ENCODE peak calls at places on chromosomes 4 and X, in four cellular contexts. G is neural progenitor cell, U is mesendoderm, P is pancreas. I is an unnamed sample.

GRCh38 chr4:7733801-7734650 is 205.6 kb downstream of the AFAP1 start:
- DNase-seq in G (no peak), U (no peak), P (no peak), I (no peak)

GRCh38 chrX:45344597-45344996 is 143.9 kb upstream of the DIPK2B start:
- DNase-seq in G (no peak), U (no peak), P (no peak), I (no peak)

GRCh38 chr4:186017801-186018200 is 51.2 kb upstream of the TLR3 start:
- DNase-seq in G (no peak), U (no peak), P (no peak), I (no peak)

GRCh38 chrX:103687073-103687695 is 685 bp upstream of the MORF4L2 start:
- DNase-seq in G (peak; percentile 91), U (no peak), P (peak; percentile 87), I (peak; percentile 79)

GRCh38 chrX:39602226-39602625 is 495.5 kb downstream of the BCOR start:
- DNase-seq in G (no peak), U (peak; percentile 14), P (no peak), I (no peak)

GRCh38 chr4:111836601-111837000 is 308.7 kb upstream of the FAM241A start:
- DNase-seq in G (no peak), U (no peak), P (no peak), I (no peak)

GRCh38 chrX:69323786-69324720 is 158.8 kb upstream of the PJA1 start:
- DNase-seq in G (peak; percentile 25), U (peak; percentile 57), P (no peak), I (no peak)

GRCh38 chr4:31059753-31060522 is 339.8 kb downstream of the PCDH7 start:
- DNase-seq in G (no peak), U (no peak), P (no peak), I (no peak)

GRCh38 chrX:81957900-81958545 is 756.1 kb downstream of the SH3BGRL start:
- DNase-seq in G (peak; percentile 26), U (peak; percentile 53), P (no peak), I (no peak)

GRCh38 chr4:62407534-62407933 is 1207.4 kb downstream of the ADGRL3 start:
- DNase-seq in G (no peak), U (no peak), P (no peak), I (no peak)

GRCh38 chr4:72326692-72327632 is 242.1 kb downstream of the ADAMTS3 start:
- DNase-seq in G (peak; percentile 54), U (peak; percentile 51), P (no peak), I (no peak)

GRCh38 chr4:173168396-173169177 is at the start of gene GALNT7:
- DNase-seq in G (peak; percentile 93), U (peak; percentile 95), P (peak; percentile 85), I (peak; percentile 76)

GRCh38 chr4:40832175-40832574 is 82.4 kb downstream of the NSUN7 start:
- DNase-seq in G (no peak), U (no peak), P (no peak), I (no peak)

GRCh38 chr4:109675181-109675580 is 28.1 kb downstream of the CASP6 start:
- DNase-seq in G (no peak), U (no peak), P (no peak), I (no peak)

GRCh38 chr4:137700751-137701150 is 168.5 kb upstream of the PCDH18 start:
- DNase-seq in G (no peak), U (no peak), P (no peak), I (no peak)

GRCh38 chr4:137129471-137130244 is 402.6 kb downstream of the PCDH18 start:
- DNase-seq in G (no peak), U (no peak), P (no peak), I (no peak)

GRCh38 chrX:135536883-135537282 is 16.4 kb downstream of the INTS6L start:
- DNase-seq in G (no peak), U (no peak), P (no peak), I (no peak)

GRCh38 chr4:54230479-54231418 is 1.7 kb downstream of the PDGFRA start:
- DNase-seq in G (peak; percentile 49), U (peak; percentile 47), P (no peak), I (no peak)

GRCh38 chr4:17313194-17313593 is 198.7 kb downstream of the QDPR start:
- DNase-seq in G (no peak), U (no peak), P (no peak), I (no peak)

GRCh38 chrX:96394566-96394965 is 290.1 kb upstream of the DIAPH2 start:
- DNase-seq in G (no peak), U (peak; percentile 16), P (no peak), I (no peak)

GRCh38 chr4:119659576-119659975 is 31.0 kb upstream of the PDE5A start:
- DNase-seq in G (no peak), U (peak; percentile 14), P (no peak), I (no peak)

GRCh38 chr4:25847329-25847728 is 15.5 kb downstream of the SEL1L3 start:
- DNase-seq in G (no peak), U (no peak), P (no peak), I (no peak)

GRCh38 chrX:1673337-1673736 is 58.5 kb downstream of the ASMT start:
- DNase-seq in G (peak; percentile 36), U (peak; percentile 57), P (no peak), I (no peak)

GRCh38 chrX:107659768-107660167 is 31.5 kb downstream of the PRPS1 start:
- DNase-seq in G (no peak), U (no peak), P (no peak), I (no peak)

GRCh38 chr4:149676076-149676475 is 139.6 kb downstream of the IQCM start:
- DNase-seq in G (no peak), U (no peak), P (no peak), I (no peak)

GRCh38 chrX:119398974-119399771 is at the start of gene SLC25A43:
- DNase-seq in G (peak; percentile 55), U (peak; percentile 37), P (peak; percentile 46), I (no peak)

GRCh38 chr4:8727131-8727530 is 134.6 kb downstream of the CPZ start:
- DNase-seq in G (no peak), U (no peak), P (no peak), I (no peak)

GRCh38 chrX:15674514-15674898 is 9.9 kb upstream of the CLTRN start:
- DNase-seq in G (peak; percentile 92), U (no peak), P (peak; percentile 95), I (peak; percentile 91)

GRCh38 chr4:180923476-180923875 is 1319.7 kb upstream of the TENM3 start:
- DNase-seq in G (no peak), U (peak; percentile 71), P (no peak), I (no peak)

GRCh38 chr4:123397276-123398150 is 918 bp downstream of the SPRY1 start:
- DNase-seq in G (peak; percentile 88), U (peak; percentile 83), P (peak; percentile 65), I (peak; percentile 46)

GRCh38 chr4:177047070-177047850 is 254.5 kb upstream of the VEGFC start:
- DNase-seq in G (peak; percentile 81), U (peak; percentile 66), P (peak; percentile 58), I (peak; percentile 18)

GRCh38 chrX:112784692-112785091 is 55.9 kb downstream of the AMOT start:
- DNase-seq in G (no peak), U (no peak), P (no peak), I (no peak)

GRCh38 chrX:79096339-79096638 is 48.2 kb upstream of the GPR174 start:
- DNase-seq in G (no peak), U (no peak), P (no peak), I (no peak)
- H3K4me3 ChIP-seq in G (no peak overlapping the region), U (no peak overlapping the region), P (no peak overlapping the region), I (no peak overlapping the region)

GRCh38 chrX:118117069-118117405 is 427 bp upstream of the KLHL13 start:
- DNase-seq in G (no peak), U (no peak), P (peak; percentile 37), I (no peak)

GRCh38 chrX:118115948-118116307 is 682 bp downstream of the KLHL13 start:
- DNase-seq in G (peak; percentile 26), U (no peak), P (no peak), I (no peak)

GRCh38 chrX:118116308-118117068 is at the start of gene KLHL13:
- DNase-seq in G (peak; percentile 75), U (peak; percentile 39), P (peak; percentile 67), I (peak; percentile 6)
- H3K27ac ChIP-seq in G (no peak within 1 kb of the TSS), U (no peak within 1 kb of the TSS), P (peak within 1 kb of the TSS; percentile 48), I (peak within 1 kb of the TSS; percentile 51)

GRCh38 chr4:47929682-47930201 is 15.4 kb upstream of the NFXL1 start:
- DNase-seq in G (no peak), U (no peak), P (no peak), I (no peak)

GRCh38 chr4:47930971-47931804 is 16.8 kb upstream of the NFXL1 start:
- DNase-seq in G (no peak), U (no peak), P (no peak), I (no peak)

GRCh38 chr4:47926667-47927258 is 12.4 kb upstream of the NFXL1 start:
- DNase-seq in G (peak; percentile 89), U (peak; percentile 87), P (peak; percentile 59), I (peak; percentile 30)
- H3K4me3 ChIP-seq in G (peak overlapping the region; percentile 37), U (no peak overlapping the region), P (no peak overlapping the region), I (no peak overlapping the region)

GRCh38 chrX:7889680-7890079 is 37.5 kb downstream of the PNPLA4 start:
- DNase-seq in G (no peak), U (no peak), P (no peak), I (no peak)
- H3K27ac ChIP-seq in G (no peak overlapping the region), U (no peak overlapping the region), P (no peak overlapping the region), I (no peak overlapping the region)

DNA sequence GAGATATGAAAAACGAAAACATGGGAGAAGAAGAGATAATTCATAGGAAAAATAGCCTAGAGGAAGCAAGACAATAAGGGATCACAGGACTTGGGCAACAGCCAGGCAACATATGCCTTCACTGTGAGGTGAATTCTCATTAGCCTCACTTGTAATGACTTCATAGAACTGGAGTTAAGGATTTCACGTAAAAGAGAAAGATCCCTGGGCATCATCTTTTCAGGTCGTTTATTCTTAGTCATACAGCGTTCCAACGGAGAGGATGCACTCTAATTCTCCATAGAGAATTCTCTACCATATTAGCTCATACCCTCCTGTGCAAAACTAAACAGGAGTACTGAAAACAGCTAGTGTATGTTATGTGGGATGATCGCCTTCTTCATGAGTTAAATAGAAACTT is 1.4 kb downstream of the PRKG2 start:
- DNase-seq in G (no peak), U (no peak), P (no peak), I (no peak)
- H3K4me3 ChIP-seq in G (no peak overlapping the region), U (no peak overlapping the region), P (no peak overlapping the region), I (no peak overlapping the region)